ENCODE peak calls at places on chromosomes 4 and X, in four cellular contexts. E is IMR-90, A is neuronal stem cell, H is mesenchymal stem cell. W is an unnamed sample.

GRCh38 chr4:24683116-24683515 is 98.8 kb upstream of the DHX15 start:
- DNase-seq in E (no peak), A (no peak), H (no peak), W (no peak)

GRCh38 chrX:94676285-94676684 is 1002.3 kb downstream of the FAM133A start:
- DNase-seq in E (no peak), A (no peak), H (no peak), W (no peak)

GRCh38 chrX:30821116-30821515 is 67.9 kb downstream of the TAB3 start:
- DNase-seq in E (no peak), A (no peak), H (no peak), W (no peak)

GRCh38 chr4:94038195-94038594 is 169.5 kb upstream of the SMARCAD1 start:
- DNase-seq in E (no peak), A (no peak), H (no peak), W (no peak)

GRCh38 chr4:77880784-77881183 is 18.2 kb downstream of the MRPL1 start:
- DNase-seq in E (no peak), A (no peak), H (no peak), W (no peak)

GRCh38 chrX:105460366-105460765 is 239.9 kb upstream of the TEX13A start:
- DNase-seq in E (no peak), A (no peak), H (peak), W (no peak)

GRCh38 chr4:47926667-47927258 is 12.4 kb upstream of the NFXL1 start:
- DNase-seq in E (peak), A (peak), H (peak), W (peak)

GRCh38 chr4:159047478-159048165 is 55.3 kb upstream of the RAPGEF2 start:
- DNase-seq in E (peak), A (no peak), H (peak), W (no peak)

GRCh38 chrX:66200855-66201795 is 37.1 kb downstream of the HEPH start:
- DNase-seq in E (peak), A (no peak), H (peak), W (no peak)

GRCh38 chr4:108156391-108156790 is 12.3 kb downstream of the LEF1 start:
- DNase-seq in E (no peak), A (no peak), H (no peak), W (no peak)

GRCh38 chrX:88613338-88613737 is 133.7 kb upstream of the CPXCR1 start:
- DNase-seq in E (no peak), A (peak), H (peak), W (no peak)

GRCh38 chrX:56795309-56795868 is 66.3 kb downstream of the NBDY start:
- DNase-seq in E (no peak), A (no peak), H (no peak), W (peak)

GRCh38 chr4:125313497-125313896 is 1.3 kb upstream of the FAT4 start:
- DNase-seq in E (peak), A (peak), H (peak), W (no peak)

GRCh38 chrX:110863883-110864282 is 68.3 kb upstream of the CHRDL1 start:
- DNase-seq in E (no peak), A (no peak), H (no peak), W (no peak)

GRCh38 chr4:658031-658667 is 15.9 kb downstream of the ATP5ME start:
- DNase-seq in E (no peak), A (no peak), H (no peak), W (no peak)

GRCh38 chr4:140427919-140428471 is 547 bp upstream of the CLGN start:
- DNase-seq in E (peak), A (no peak), H (peak), W (no peak)
- H3K14ac ChIP-seq in E (no peak), A (no peak), H (no peak), W (no peak)

GRCh38 chr4:70996014-70996353 is 2.5 kb downstream of the DCK start:
- DNase-seq in E (no peak), A (no peak), H (no peak), W (no peak)
- H3K4me3 ChIP-seq in E (no peak), A (no peak), H (no peak), W (no peak)

DNA sequence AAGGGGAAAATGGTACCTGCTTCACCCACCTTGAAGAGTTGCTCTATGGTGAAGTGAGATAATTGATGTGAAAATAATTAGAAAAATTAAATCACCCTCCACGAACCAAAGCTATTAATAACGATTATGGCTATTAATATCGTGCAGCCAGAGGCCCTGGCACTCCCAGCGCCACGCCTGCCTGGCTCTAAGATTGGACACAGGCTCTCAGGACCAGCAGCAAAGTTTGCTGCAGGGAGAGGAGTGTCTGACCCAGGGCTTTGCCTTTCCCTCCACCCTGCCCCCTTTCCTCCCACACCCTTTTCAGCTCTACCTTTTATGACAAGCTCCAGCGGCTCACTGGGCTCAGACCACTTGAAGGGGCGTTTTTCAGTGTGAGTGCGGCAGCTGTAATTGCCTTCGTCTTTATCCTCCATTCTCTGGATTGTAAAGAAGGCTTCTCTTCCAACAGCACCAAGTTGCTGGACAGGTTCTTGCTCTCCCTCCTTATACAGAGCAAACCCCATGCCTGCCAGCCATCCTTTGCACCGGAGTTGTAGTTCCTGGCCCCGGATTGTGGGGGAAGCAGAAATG is 11.5 kb downstream of the IGSF1 start:
- DNase-seq in E (no peak), A (no peak), H (no peak), W (no peak)
- H3K14ac ChIP-seq in E (no peak), A (no peak), H (no peak), W (no peak)

GRCh38 chrX:153927936-153928760 is 2.1 kb upstream of the ARHGAP4 start:
- DNase-seq in E (peak), A (peak), H (peak), W (peak)
- H3K4me3 ChIP-seq in E (peak), A (peak), H (peak), W (peak)

DNA sequence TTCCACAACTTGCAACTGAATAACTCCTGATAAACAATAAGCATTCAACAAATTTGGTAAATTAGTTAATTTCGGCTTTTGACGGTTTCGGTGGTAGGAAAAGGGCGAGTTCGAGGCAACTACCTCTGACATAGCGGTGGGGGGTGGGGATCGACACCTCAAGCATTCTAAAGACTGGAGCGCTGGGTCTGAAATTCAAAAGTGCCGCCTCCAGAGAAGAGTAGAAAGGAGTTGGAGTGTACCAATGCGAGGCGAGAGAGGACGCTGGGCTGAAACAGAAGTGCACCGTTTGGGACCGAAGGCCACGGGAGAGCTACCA is 723 bp downstream of the SMC1A start:
- DNase-seq in E (no peak), A (no peak), H (no peak), W (no peak)
- H3K14ac ChIP-seq in E (peak), A (no peak), H (no peak), W (no peak)

DNA sequence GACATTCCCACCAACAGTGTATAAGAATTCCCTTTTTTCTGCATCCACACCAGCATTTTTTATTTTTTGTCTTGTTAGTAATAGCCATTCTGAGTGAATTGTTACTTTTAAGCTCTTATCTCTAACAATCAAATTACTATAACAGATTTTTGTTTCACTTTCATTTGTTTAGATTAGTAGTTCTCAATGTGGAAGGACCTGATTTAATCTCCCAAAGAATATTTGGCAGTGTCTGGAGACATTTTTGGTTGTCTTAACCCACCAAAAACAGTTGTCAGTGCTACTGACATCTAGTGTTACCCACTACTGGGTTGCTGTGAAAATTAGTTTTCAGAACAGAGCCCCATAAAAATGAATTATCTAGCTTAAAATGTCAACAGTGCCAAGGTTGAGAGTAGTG is 37.9 kb downstream of the RUFY3 start:
- DNase-seq in E (peak), A (no peak), H (no peak), W (no peak)
- H3K4me3 ChIP-seq in E (no peak), A (no peak), H (no peak), W (no peak)